ENCODE peak calls at places on chromosomes 2 and 18, in six cellular contexts. K, E, W, S, A and Z are unnamed samples.

GRCh38 chr2:70986499-70987189 is 8.0 kb downstream of the TEX261 start:
- DNase-seq in K (no peak), E (peak; percentile 7), W (no peak), S (peak; percentile 19), A (peak; percentile 10), Z (no peak)

GRCh38 chr2:6813573-6813972 is 52.1 kb downstream of the CMPK2 start:
- DNase-seq in K (no peak), E (no peak), W (no peak), S (no peak), A (no peak), Z (no peak)

GRCh38 chr2:200781626-200782025 is 30.1 kb upstream of the BZW1 start:
- DNase-seq in K (no peak), E (no peak), W (no peak), S (no peak), A (no peak), Z (no peak)

GRCh38 chr2:53177342-53177741 is 590.3 kb upstream of the CHAC2 start:
- DNase-seq in K (no peak), E (no peak), W (no peak), S (no peak), A (no peak), Z (no peak)

GRCh38 chr2:9704600-9704999 is 73.8 kb upstream of the YWHAQ start:
- DNase-seq in K (no peak), E (no peak), W (no peak), S (no peak), A (no peak), Z (no peak)

GRCh38 chr2:215286309-215286708 is 25.6 kb upstream of the ATIC start:
- DNase-seq in K (no peak), E (no peak), W (no peak), S (no peak), A (no peak), Z (no peak)

GRCh38 chr18:22831441-22831904 is 101.7 kb upstream of the RBBP8 start:
- DNase-seq in K (peak; percentile 62), E (no peak), W (peak; percentile 10), S (no peak), A (no peak), Z (no peak)

GRCh38 chr18:62539284-62540168 is 16.7 kb downstream of the ZCCHC2 start:
- DNase-seq in K (no peak), E (no peak), W (no peak), S (no peak), A (no peak), Z (no peak)

GRCh38 chr2:106115250-106115649 is 78.9 kb downstream of the UXS1 start:
- DNase-seq in K (peak; percentile 60), E (no peak), W (no peak), S (no peak), A (no peak), Z (peak; percentile 51)

GRCh38 chr2:202001826-202002225 is 31.8 kb upstream of the FZD7 start:
- DNase-seq in K (no peak), E (no peak), W (no peak), S (no peak), A (no peak), Z (no peak)

GRCh38 chr2:26459991-26460612 is 17.8 kb downstream of the OTOF start:
- DNase-seq in K (no peak), E (no peak), W (no peak), S (peak; percentile 72), A (no peak), Z (no peak)
- TF ChIP-seq CTCF in K (no peak), E (no peak), W (no peak), S (peak; percentile 66), A (no peak), Z (no peak)

DNA sequence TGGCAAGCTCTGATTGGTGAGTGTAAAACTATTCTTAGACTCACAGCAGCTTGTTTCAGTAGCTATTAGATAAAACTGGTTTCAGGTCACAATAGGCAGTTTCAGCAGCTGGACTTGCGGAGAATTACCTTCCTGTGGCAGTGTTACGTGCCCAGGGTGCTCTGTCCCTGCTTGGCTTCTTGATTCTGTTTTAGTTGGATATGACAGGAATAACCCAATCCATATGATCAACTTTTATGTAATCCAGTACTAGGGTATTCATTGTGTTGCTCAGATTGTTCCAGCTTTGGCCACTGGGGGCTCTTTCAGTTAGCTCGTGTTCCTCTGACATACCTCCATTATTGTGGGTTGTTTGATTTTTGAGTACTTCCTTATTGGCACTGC is 43.1 kb downstream of the INPP4A start:
- DNase-seq in K (no peak), E (no peak), W (peak; percentile 59), S (no peak), A (no peak), Z (peak; percentile 69)
- TF ChIP-seq CTCF in K (peak; percentile 67), E (peak; percentile 34), W (peak; percentile 83), S (peak; percentile 77), A (peak; percentile 16), Z (peak; percentile 41)

GRCh38 chr18:36572135-36572856 is 256.5 kb downstream of the TPGS2 start:
- DNase-seq in K (peak; percentile 45), E (no peak), W (peak; percentile 21), S (peak; percentile 79), A (peak; percentile 54), Z (peak; percentile 33)
- TF ChIP-seq CTCF in K (peak; percentile 55), E (peak; percentile 52), W (peak; percentile 75), S (peak; percentile 81), A (peak; percentile 53), Z (peak; percentile 60)

DNA sequence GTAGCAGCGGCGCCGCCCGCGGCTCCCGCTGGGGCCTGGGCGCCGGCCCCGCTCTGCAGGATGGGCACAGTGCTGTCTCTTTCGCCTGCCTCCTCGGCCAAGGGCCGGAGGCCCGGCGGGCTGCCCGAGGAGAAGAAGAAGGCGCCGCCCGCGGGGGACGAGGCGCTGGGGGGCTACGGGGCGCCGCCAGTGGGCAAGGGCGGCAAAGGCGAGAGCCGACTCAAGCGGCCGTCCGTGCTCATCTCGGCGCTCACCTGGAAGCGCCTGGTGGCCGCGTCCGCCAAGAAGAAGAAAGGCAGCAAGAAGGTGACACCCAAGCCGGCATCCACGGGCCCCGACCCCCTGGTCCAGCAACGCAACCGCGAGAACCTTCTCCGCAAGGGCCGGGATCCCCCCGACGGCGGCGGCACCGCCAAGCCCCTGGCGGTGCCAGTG is 312 bp downstream of the CDK5R2 start:
- DNase-seq in K (no peak), E (no peak), W (no peak), S (no peak), A (no peak), Z (no peak)
- TF ChIP-seq CTCF in K (no peak), E (no peak), W (peak; percentile 29), S (peak; percentile 20), A (no peak), Z (no peak)

GRCh38 chr2:152525277-152525838 is 190.4 kb downstream of the FMNL2 start:
- DNase-seq in K (peak; percentile 35), E (no peak), W (no peak), S (no peak), A (no peak), Z (no peak)
- TF ChIP-seq CTCF in K (no peak), E (no peak), W (no peak), S (no peak), A (no peak), Z (no peak)

DNA sequence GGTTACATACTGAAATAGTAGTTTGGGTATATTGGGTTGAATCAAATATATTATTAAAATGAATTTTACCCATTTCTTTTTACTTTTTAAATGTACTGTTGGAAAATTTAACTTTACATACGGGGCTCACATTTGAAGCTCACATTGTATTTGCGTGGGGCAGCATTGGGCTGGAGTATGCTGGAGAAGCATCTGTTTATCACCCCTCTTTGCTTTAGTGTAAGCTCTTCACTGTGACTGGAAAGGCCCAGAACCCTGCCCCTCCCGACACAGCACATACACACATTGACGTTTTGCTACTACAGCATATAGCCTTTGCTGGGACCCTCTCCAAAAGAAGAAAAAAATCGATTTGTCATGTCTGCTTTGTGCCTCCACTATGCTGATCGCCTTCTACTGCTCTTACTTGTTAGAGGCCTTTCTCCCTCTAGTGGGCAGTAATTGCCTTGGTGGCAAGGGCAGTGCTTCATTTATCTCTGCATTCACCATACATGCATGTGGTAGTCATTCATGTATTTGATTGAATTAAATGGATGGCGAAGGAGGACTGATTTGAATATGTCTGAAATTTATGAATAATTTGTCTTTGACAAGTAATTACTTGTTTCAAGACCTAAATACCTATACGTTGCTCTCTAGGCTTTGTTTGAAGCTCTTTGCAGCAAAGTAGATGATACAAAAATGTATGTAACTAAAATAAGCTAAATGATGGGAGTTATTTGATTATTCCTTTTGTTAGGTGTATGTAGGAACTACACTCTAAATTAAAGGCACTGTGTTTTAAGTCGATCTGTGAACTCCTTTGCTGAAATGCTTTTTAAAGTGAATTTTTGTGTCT is 37.4 kb downstream of the VAPA start:
- DNase-seq in K (peak; percentile 78), E (no peak), W (peak; percentile 45), S (peak; percentile 78), A (no peak), Z (no peak)
- TF ChIP-seq CTCF in K (peak; percentile 84), E (peak; percentile 69), W (peak; percentile 71), S (peak; percentile 92), A (peak; percentile 43), Z (peak; percentile 60)